ENCODE peak calls at places on chromosomes 4 and X, in ten cellular contexts. J is stimulated activated CD8-positive, alpha-beta memory T cell treated with anti-CD3 and anti-CD28 coated beads, Interleukin-15, amount 100 ng/mL, for 1 hour; C is left cardiac atrium; I is left colon; O is NAMALWA; T is activated T-helper 1 cell treated with Interleukin-2 at 50 U/mL for 16 hours; Z is activated gamma-delta T cell treated with Interleukin-2 at 50 U/mL for 16 hours; L is stimulated activated CD4-positive, alpha-beta T cell treated with anti-CD3 and anti-CD28 coated beads, Interleukin-1b, Interleukin-23, amount 100 ng/mL, for 1 hour; D is HTR-8/SVneo; G is pancreas. P is an unnamed sample.

GRCh38 chr4:118373614-118374255 is 20.9 kb upstream of the PRSS12 start:
- DNase-seq in J (no peak), C (no peak), I (no peak), O (no peak), T (no peak), Z (no peak), L (no peak), D (no peak), G (no peak), P (no peak)

GRCh38 chr4:127012549-127012948 is 620.2 kb upstream of the INTU start:
- DNase-seq in J (no peak), C (no peak), I (no peak), O (no peak), T (no peak), Z (no peak), L (no peak), D (no peak), G (no peak), P (peak)

GRCh38 chr4:183355405-183355804 is 33.2 kb upstream of the CLDN24 start:
- DNase-seq in J (no peak), C (no peak), I (no peak), O (no peak), T (no peak), Z (no peak), L (no peak), D (peak), G (no peak), P (peak)

GRCh38 chrX:110588164-110588563 is 207.5 kb downstream of the CHRDL1 start:
- DNase-seq in J (no peak), C (no peak), I (no peak), O (no peak), T (no peak), Z (no peak), L (no peak), D (no peak), G (no peak), P (no peak)

GRCh38 chr4:7417639-7418038 is 17.1 kb downstream of the PSAPL1 start:
- DNase-seq in J (no peak), C (no peak), I (peak), O (no peak), T (no peak), Z (no peak), L (no peak), D (no peak), G (no peak), P (no peak)

GRCh38 chrX:67585401-67585800 is 41.6 kb downstream of the AR start:
- DNase-seq in J (no peak), C (no peak), I (no peak), O (no peak), T (no peak), Z (no peak), L (no peak), D (no peak), G (no peak), P (peak)

GRCh38 chrX:135435139-135435922 is 13.6 kb downstream of the SMIM10L2A start:
- DNase-seq in J (no peak), C (no peak), I (no peak), O (no peak), T (no peak), Z (no peak), L (no peak), D (no peak), G (no peak), P (no peak)

GRCh38 chr4:149065753-149066152 is 623.5 kb upstream of the NR3C2 start:
- DNase-seq in J (no peak), C (no peak), I (no peak), O (no peak), T (no peak), Z (no peak), L (no peak), D (no peak), G (no peak), P (no peak)

GRCh38 chr4:166045457-166045856 is 172.4 kb downstream of the TLL1 start:
- DNase-seq in J (no peak), C (no peak), I (no peak), O (no peak), T (no peak), Z (no peak), L (no peak), D (no peak), G (no peak), P (no peak)

GRCh38 chr4:104475652-104476051 is 19.0 kb downstream of the CXXC4 start:
- DNase-seq in J (no peak), C (no peak), I (no peak), O (no peak), T (no peak), Z (no peak), L (no peak), D (no peak), G (no peak), P (no peak)

GRCh38 chrX:118521435-118521834 is 25.8 kb downstream of the DOCK11 start:
- DNase-seq in J (no peak), C (no peak), I (no peak), O (no peak), T (no peak), Z (no peak), L (no peak), D (no peak), G (no peak), P (no peak)

GRCh38 chrX:65841263-65841662 is 173.8 kb downstream of the MSN start:
- DNase-seq in J (no peak), C (no peak), I (no peak), O (no peak), T (no peak), Z (no peak), L (no peak), D (no peak), G (no peak), P (no peak)

GRCh38 chrX:68698955-68699354 is 51.5 kb downstream of the STARD8 start:
- DNase-seq in J (no peak), C (no peak), I (no peak), O (no peak), T (no peak), Z (no peak), L (no peak), D (no peak), G (peak), P (no peak)

GRCh38 chr4:73620115-73620792 is at the start of gene RASSF6:
- DNase-seq in J (no peak), C (no peak), I (peak), O (peak), T (no peak), Z (no peak), L (no peak), D (no peak), G (peak), P (peak)

GRCh38 chrX:13662537-13662841 is 9.5 kb downstream of the TCEANC start:
- DNase-seq in J (no peak), C (no peak), I (no peak), O (no peak), T (no peak), Z (no peak), L (no peak), D (no peak), G (no peak), P (no peak)

GRCh38 chr4:24949970-24950369 is 37.1 kb upstream of the CCDC149 start:
- DNase-seq in J (no peak), C (no peak), I (no peak), O (no peak), T (no peak), Z (no peak), L (no peak), D (no peak), G (no peak), P (no peak)

GRCh38 chr4:10084651-10085320 is 31.8 kb downstream of the WDR1 start:
- DNase-seq in J (no peak), C (peak), I (peak), O (no peak), T (no peak), Z (no peak), L (no peak), D (no peak), G (no peak), P (no peak)